ENCODE peak calls at places on chromosome 17, in eight cellular contexts. Y is body of pancreas, H is uterus, E is IMR-90, X is transverse colon, F is AG04450, I is tibial artery, A is adrenal gland. Q is an unnamed sample.

GRCh38 chr17:64739316-64740058 is 77.4 kb upstream of the SMURF2 start:
- DNase-seq in X (no peak), H (no peak), I (no peak), A (no peak), E (peak; percentile 84), F (peak; percentile 27), Y (no peak), Q (no peak)

GRCh38 chr17:6444573-6445335 is 499 bp downstream of the PIMREG start:
- DNase-seq in F (no peak), A (no peak), X (no peak), E (no peak), I (no peak), H (no peak), Y (peak; percentile 29), Q (no peak)

GRCh38 chr17:72270530-72270929 is 149.7 kb downstream of the SOX9 start:
- DNase-seq in F (no peak), X (no peak), Y (no peak), I (peak; percentile 63), E (peak; percentile 3), A (peak; percentile 45), H (no peak), Q (no peak)

GRCh38 chr17:51118330-51119195 is 2.1 kb downstream of the SPAG9 start:
- DNase-seq in E (no peak), H (no peak), A (peak; percentile 42), I (peak; percentile 39), Y (peak; percentile 91), X (peak; percentile 81), F (no peak), Q (no peak)

GRCh38 chr17:1367351-1367745 is 32.7 kb downstream of the YWHAE start:
- DNase-seq in I (no peak), F (no peak), E (peak; percentile 31), X (no peak), Y (no peak), H (no peak), A (no peak), Q (no peak)

GRCh38 chr17:29038511-29039300 is 4.2 kb upstream of the PIPOX start:
- DNase-seq in Y (no peak), H (no peak), I (no peak), F (no peak), A (no peak), X (no peak), E (no peak), Q (no peak)

GRCh38 chr17:80416940-80417293 is 1.9 kb downstream of the ENDOV start:
- DNase-seq in F (no peak), E (no peak), H (no peak), Y (no peak), I (no peak), A (no peak), X (no peak), Q (no peak)

GRCh38 chr17:73069164-73069774 is 23.2 kb downstream of the SLC39A11 start:
- DNase-seq in H (no peak), I (no peak), A (no peak), X (no peak), Y (no peak), E (no peak), F (no peak), Q (no peak)

GRCh38 chr17:39950871-39951348 is 11.9 kb upstream of the GSDMA start:
- DNase-seq in E (no peak), I (no peak), F (no peak), X (no peak), A (no peak), H (no peak), Y (no peak), Q (no peak)

GRCh38 chr17:68519911-68520310 is 7.7 kb downstream of the PRKAR1A start:
- DNase-seq in Y (no peak), A (no peak), X (no peak), H (no peak), I (no peak), E (no peak), F (no peak), Q (no peak)

GRCh38 chr17:77096570-77097214 is 44.1 kb upstream of the SEC14L1 start:
- DNase-seq in H (peak; percentile 60), Y (peak; percentile 47), A (peak; percentile 72), E (peak; percentile 73), X (no peak), I (peak; percentile 55), F (no peak), Q (no peak)

GRCh38 chr17:43482103-43483012 is 1.4 kb upstream of the DHX8 start:
- DNase-seq in E (no peak), I (no peak), X (no peak), A (no peak), F (no peak), Y (no peak), H (no peak), Q (no peak)

GRCh38 chr17:36647598-36647997 is 46.2 kb downstream of the MRM1 start:
- DNase-seq in F (no peak), H (no peak), E (no peak), X (no peak), I (no peak), A (no peak), Y (no peak), Q (no peak)

GRCh38 chr17:57519199-57519598 is 225.9 kb downstream of the CCDC182 start:
- DNase-seq in E (peak; percentile 58), H (no peak), A (no peak), I (no peak), Y (no peak), F (peak; percentile 21), X (no peak), Q (no peak)

GRCh38 chr17:65604070-65604469 is 42.6 kb upstream of the AXIN2 start:
- DNase-seq in F (no peak), E (peak; percentile 9), Y (no peak), X (no peak), I (no peak), H (no peak), A (no peak), Q (no peak)

GRCh38 chr17:56819431-56820145 is 14.1 kb downstream of the C17orf67 start:
- DNase-seq in A (peak; percentile 86), X (peak; percentile 82), Y (peak; percentile 87), E (peak; percentile 67), I (peak; percentile 64), F (peak; percentile 18), H (peak; percentile 56), Q (peak; percentile 19)

GRCh38 chr17:19753661-19754463 is 5.8 kb upstream of the ALDH3A1 start:
- DNase-seq in X (peak; percentile 64), I (no peak), A (peak; percentile 71), F (no peak), H (no peak), E (no peak), Y (peak; percentile 54), Q (no peak)

GRCh38 chr17:206941-207560 is 25.6 kb upstream of the DOC2B start:
- DNase-seq in Y (no peak), F (no peak), H (no peak), E (no peak), A (no peak), X (no peak), I (no peak), Q (no peak)

GRCh38 chr17:58375216-58375615 is 23.2 kb upstream of the SUPT4H1 start:
- DNase-seq in A (no peak), X (no peak), F (no peak), I (no peak), E (no peak), Y (no peak), H (no peak), Q (no peak)

GRCh38 chr17:7982666-7983065 is 19.7 kb upstream of the GUCY2D start:
- DNase-seq in E (peak; percentile 14), H (no peak), I (no peak), Y (no peak), F (no peak), A (no peak), X (no peak), Q (no peak)

GRCh38 chr17:1985686-1986085 is 39.4 kb downstream of the RTN4RL1 start:
- DNase-seq in E (no peak), F (no peak), X (no peak), A (no peak), H (no peak), Y (no peak), I (no peak), Q (no peak)

DNA sequence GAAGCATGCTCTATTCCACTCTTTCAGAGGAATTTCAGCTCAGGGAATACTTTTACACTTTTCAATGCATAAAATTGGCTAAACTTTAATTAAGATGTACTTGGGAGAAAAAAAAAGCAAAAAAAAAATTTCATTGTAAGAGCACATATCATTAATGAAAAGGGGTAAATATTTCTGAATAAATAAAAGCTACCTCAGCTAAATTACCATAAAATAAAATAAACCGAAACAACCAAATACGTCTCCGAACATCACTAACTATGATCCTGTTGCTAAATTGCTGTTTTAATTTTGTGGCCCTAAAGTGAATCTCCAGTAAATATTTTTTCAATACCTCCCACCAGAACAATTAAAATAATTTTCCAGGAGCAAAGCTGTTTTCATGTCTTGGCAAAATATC is 203.7 kb upstream of the KCNJ16 start:
- DNase-seq in H (no peak), Y (no peak), X (no peak), E (no peak), F (no peak), A (no peak), I (no peak), Q (no peak)
- H3K9me3 ChIP-seq in H (no peaks in the 10 kb centered on the region), Y (no peaks in the 10 kb centered on the region), X (no peaks in the 10 kb centered on the region), E (no peaks in the 10 kb centered on the region), F (peaks cover 3% of the 10 kb centered on the region), A (no peaks in the 10 kb centered on the region), I (no peaks in the 10 kb centered on the region), Q (no peaks in the 10 kb centered on the region)

DNA sequence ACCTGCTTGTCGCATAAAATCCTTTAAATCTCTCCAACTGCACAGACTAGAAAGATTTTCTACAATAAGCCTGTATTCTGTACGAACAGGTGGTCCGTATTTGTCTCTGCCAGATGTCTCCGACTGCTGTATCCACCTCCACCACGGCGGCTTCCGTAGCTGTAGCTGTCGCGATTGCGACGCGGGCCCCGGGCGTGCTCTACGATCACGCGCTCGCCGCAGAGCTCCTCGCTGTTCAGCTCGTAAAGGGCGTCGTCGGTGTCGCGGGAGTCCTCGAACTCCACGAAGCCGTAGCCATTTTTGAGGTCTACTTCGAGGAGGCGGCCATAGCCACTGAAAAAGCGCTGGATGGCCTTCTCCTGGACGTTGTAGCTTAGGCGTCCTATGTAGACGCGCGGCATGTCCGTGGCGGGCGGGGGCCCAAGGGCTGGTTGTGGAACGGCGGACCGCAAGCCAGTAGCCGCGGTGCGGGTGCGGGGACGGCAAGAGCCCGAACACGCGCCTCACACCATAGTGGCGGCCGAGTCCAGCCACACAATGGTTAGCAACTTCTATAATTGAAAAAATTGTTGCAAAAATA is 36.1 kb downstream of the ZNF624 start:
- DNase-seq in F (no peak), X (no peak), I (no peak), E (no peak), H (no peak), Y (no peak), A (no peak), Q (no peak)
- H3K9me3 ChIP-seq in F (peaks cover 30% of the 10 kb centered on the region), X (peaks cover 60% of the 10 kb centered on the region), I (peaks cover 13% of the 10 kb centered on the region), E (peaks cover 35% of the 10 kb centered on the region), H (peaks cover 25% of the 10 kb centered on the region), Y (peaks cover 5% of the 10 kb centered on the region), A (peaks cover 3% of the 10 kb centered on the region), Q (peaks cover 19% of the 10 kb centered on the region)

DNA sequence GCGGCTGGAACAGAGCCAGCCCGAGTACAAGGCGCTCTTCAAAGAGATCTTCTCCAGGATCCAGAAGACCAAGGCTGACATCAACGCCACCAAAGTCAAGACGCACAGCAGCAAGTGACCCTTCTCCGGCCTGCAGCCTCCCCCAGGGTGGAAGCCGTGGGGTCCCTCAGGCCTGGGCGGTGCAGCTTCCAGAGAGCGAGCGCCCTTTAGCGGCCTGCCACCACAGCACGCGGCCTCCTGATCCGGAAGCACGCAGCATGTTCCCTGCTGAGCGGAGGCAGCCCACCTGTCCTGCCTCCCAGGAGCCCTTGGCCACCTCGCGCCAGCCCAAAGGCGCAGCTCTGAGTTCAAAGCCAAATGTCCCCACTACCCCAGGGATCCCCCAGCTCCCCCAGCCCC is 8.5 kb upstream of the MRPL58 start:
- DNase-seq in Y (no peak), H (no peak), I (no peak), E (no peak), F (no peak), A (no peak), X (no peak), Q (no peak)
- H3K9me3 ChIP-seq in Y (no peaks in the 10 kb centered on the region), H (no peaks in the 10 kb centered on the region), I (no peaks in the 10 kb centered on the region), E (no peaks in the 10 kb centered on the region), F (no peaks in the 10 kb centered on the region), A (no peaks in the 10 kb centered on the region), X (no peaks in the 10 kb centered on the region), Q (no peaks in the 10 kb centered on the region)

GRCh38 chr17:22435231-22435974 is 743.1 kb downstream of the KCNJ18 start:
- DNase-seq in E (no peak), F (no peak), H (no peak), I (no peak), X (no peak), Y (no peak), A (no peak), Q (no peak)
- H3K9me3 ChIP-seq in E (peaks cover 8% of the 10 kb centered on the region), F (peaks cover 23% of the 10 kb centered on the region), H (no peaks in the 10 kb centered on the region), I (no peaks in the 10 kb centered on the region), X (peaks cover 8% of the 10 kb centered on the region), Y (no peaks in the 10 kb centered on the region), A (no peaks in the 10 kb centered on the region), Q (no peaks in the 10 kb centered on the region)